ENCODE peak calls at places on chromosomes 5 and 9, in six cellular contexts. One of them, this sample, is unnamed.

GRCh38 chr5:77426670-77427069 is 65.4 kb downstream of the WDR41 start:
- DNase-seq in H9: no peak
- DNase-seq in HCT116: no peak
- DNase-seq in fibroblast of lung: peak; percentile 35
- DNase-seq in OCI-LY7: no peak
- DNase-seq in GM23248: peak; percentile 87
- DNase-seq in this sample: peak; percentile 36

GRCh38 chr5:140216468-140217074 is 41.6 kb downstream of the CYSTM1 start:
- DNase-seq in OCI-LY7: no peak
- DNase-seq in H9: no peak
- DNase-seq in HCT116: no peak
- DNase-seq in fibroblast of lung: no peak
- DNase-seq in GM23248: no peak
- DNase-seq in this sample: no peak

GRCh38 chr9:69535911-69536310 is 136.3 kb downstream of the APBA1 start:
- DNase-seq in HCT116: no peak
- DNase-seq in H9: no peak
- DNase-seq in fibroblast of lung: peak; percentile 9
- DNase-seq in GM23248: peak; percentile 77
- DNase-seq in OCI-LY7: no peak
- DNase-seq in this sample: no peak

GRCh38 chr9:115107701-115108100 is 10.3 kb downstream of the TNC start:
- DNase-seq in GM23248: peak; percentile 39
- DNase-seq in OCI-LY7: no peak
- DNase-seq in H9: no peak
- DNase-seq in fibroblast of lung: no peak
- DNase-seq in HCT116: no peak
- DNase-seq in this sample: no peak

GRCh38 chr5:12162863-12163262 is 258.6 kb upstream of the CTNND2 start:
- DNase-seq in fibroblast of lung: no peak
- DNase-seq in H9: no peak
- DNase-seq in GM23248: no peak
- DNase-seq in HCT116: no peak
- DNase-seq in OCI-LY7: no peak
- DNase-seq in this sample: no peak

GRCh38 chr9:75803130-75803529 is 87.3 kb upstream of the PCSK5 start:
- DNase-seq in GM23248: peak; percentile 56
- DNase-seq in HCT116: no peak
- DNase-seq in H9: no peak
- DNase-seq in fibroblast of lung: peak; percentile 44
- DNase-seq in OCI-LY7: no peak
- DNase-seq in this sample: no peak

GRCh38 chr9:38160613-38161215 is 91.7 kb upstream of the SHB start:
- DNase-seq in fibroblast of lung: peak; percentile 61
- DNase-seq in OCI-LY7: peak; percentile 71
- DNase-seq in GM23248: peak; percentile 72
- DNase-seq in H9: peak; percentile 78
- DNase-seq in HCT116: peak; percentile 69
- DNase-seq in this sample: no peak

GRCh38 chr5:6599739-6600138 is 33.1 kb downstream of the NSUN2 start:
- DNase-seq in OCI-LY7: no peak
- DNase-seq in H9: no peak
- DNase-seq in fibroblast of lung: no peak
- DNase-seq in GM23248: no peak
- DNase-seq in HCT116: no peak
- DNase-seq in this sample: no peak

GRCh38 chr5:58545912-58546311 is 37.0 kb upstream of the RAB3C start:
- DNase-seq in GM23248: no peak
- DNase-seq in H9: no peak
- DNase-seq in fibroblast of lung: no peak
- DNase-seq in OCI-LY7: peak; percentile 4
- DNase-seq in HCT116: no peak
- DNase-seq in this sample: no peak

GRCh38 chr5:54902817-54903473 is 82.4 kb downstream of the ESM1 start:
- DNase-seq in GM23248: peak; percentile 60
- DNase-seq in HCT116: no peak
- DNase-seq in OCI-LY7: peak; percentile 31
- DNase-seq in H9: no peak
- DNase-seq in fibroblast of lung: peak; percentile 78
- DNase-seq in this sample: no peak

GRCh38 chr5:67770431-67771025 is 445.0 kb upstream of the PIK3R1 start:
- DNase-seq in OCI-LY7: no peak
- DNase-seq in HCT116: no peak
- DNase-seq in GM23248: peak; percentile 10
- DNase-seq in H9: no peak
- DNase-seq in fibroblast of lung: no peak
- DNase-seq in this sample: peak; percentile 60

GRCh38 chr5:97266576-97266975 is 83.5 kb upstream of the RIOK2 start:
- DNase-seq in HCT116: no peak
- DNase-seq in OCI-LY7: no peak
- DNase-seq in GM23248: peak; percentile 56
- DNase-seq in fibroblast of lung: peak; percentile 62
- DNase-seq in H9: no peak
- DNase-seq in this sample: no peak

GRCh38 chr9:24899463-24899862 is 353.8 kb upstream of the IZUMO3 start:
- DNase-seq in OCI-LY7: no peak
- DNase-seq in GM23248: no peak
- DNase-seq in H9: no peak
- DNase-seq in fibroblast of lung: no peak
- DNase-seq in HCT116: no peak
- DNase-seq in this sample: no peak

GRCh38 chr9:68595868-68596267 is 55.2 kb upstream of the TMEM252 start:
- DNase-seq in HCT116: no peak
- DNase-seq in H9: no peak
- DNase-seq in fibroblast of lung: no peak
- DNase-seq in OCI-LY7: no peak
- DNase-seq in GM23248: no peak
- DNase-seq in this sample: no peak

GRCh38 chr5:80697100-80697499 is 42.3 kb upstream of the DHFR start:
- DNase-seq in H9: no peak
- DNase-seq in GM23248: no peak
- DNase-seq in HCT116: no peak
- DNase-seq in OCI-LY7: no peak
- DNase-seq in fibroblast of lung: no peak
- DNase-seq in this sample: no peak

GRCh38 chr5:93621340-93621872 is 38.4 kb downstream of the NR2F1 start:
- DNase-seq in HCT116: no peak
- DNase-seq in H9: peak; percentile 72
- DNase-seq in OCI-LY7: no peak
- DNase-seq in fibroblast of lung: peak; percentile 72
- DNase-seq in GM23248: no peak
- DNase-seq in this sample: peak; percentile 73

GRCh38 chr5:172336666-172337310 is 53.2 kb upstream of the UBTD2 start:
- DNase-seq in H9: no peak
- DNase-seq in fibroblast of lung: no peak
- DNase-seq in GM23248: no peak
- DNase-seq in OCI-LY7: no peak
- DNase-seq in HCT116: no peak
- DNase-seq in this sample: no peak

GRCh38 chr5:172334641-172335040 is 51.1 kb upstream of the UBTD2 start:
- DNase-seq in GM23248: no peak
- DNase-seq in HCT116: no peak
- DNase-seq in H9: no peak
- DNase-seq in OCI-LY7: no peak
- DNase-seq in fibroblast of lung: no peak
- DNase-seq in this sample: no peak

GRCh38 chr5:172336264-172336663 is 52.7 kb upstream of the UBTD2 start:
- DNase-seq in H9: no peak
- DNase-seq in fibroblast of lung: no peak
- DNase-seq in OCI-LY7: no peak
- DNase-seq in HCT116: no peak
- DNase-seq in GM23248: no peak
- DNase-seq in this sample: no peak

GRCh38 chr5:172335721-172336120 is 52.2 kb upstream of the UBTD2 start:
- DNase-seq in H9: no peak
- DNase-seq in OCI-LY7: no peak
- DNase-seq in fibroblast of lung: no peak
- DNase-seq in GM23248: no peak
- DNase-seq in HCT116: no peak
- DNase-seq in this sample: no peak

DNA sequence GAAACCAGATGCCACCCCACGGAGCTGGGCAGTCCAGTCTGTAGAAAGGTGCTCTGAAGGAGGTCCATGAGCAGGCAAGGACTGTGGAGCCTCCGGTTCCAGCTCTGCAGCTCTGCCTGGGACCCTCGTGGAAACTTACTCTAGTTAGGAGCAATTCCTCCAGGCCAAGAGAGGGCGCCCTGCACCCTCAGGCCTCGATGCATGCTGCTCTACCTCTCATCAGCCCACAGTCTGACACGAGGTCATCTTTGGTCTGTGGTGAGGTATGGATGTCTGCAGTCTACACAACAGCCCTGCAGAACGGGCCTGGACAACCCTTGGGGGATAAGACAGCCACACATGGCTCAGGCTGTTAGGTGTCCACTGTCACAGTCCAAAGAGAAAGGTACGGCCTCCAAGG is 50.6 kb upstream of the UBTD2 start:
- DNase-seq in fibroblast of lung: no peak
- DNase-seq in HCT116: no peak
- DNase-seq in GM23248: no peak
- DNase-seq in H9: peak; percentile 51
- DNase-seq in OCI-LY7: peak; percentile 7
- DNase-seq in this sample: no peak
- H3K4me2 ChIP-seq in fibroblast of lung: no peak overlapping the region
- H3K4me2 ChIP-seq in HCT116: no peak overlapping the region
- H3K4me2 ChIP-seq in GM23248: no peak overlapping the region
- H3K4me2 ChIP-seq in H9: no peak overlapping the region
- H3K4me2 ChIP-seq in OCI-LY7: no peak overlapping the region
- H3K4me2 ChIP-seq in this sample: no peak overlapping the region

GRCh38 chr9:106023455-106023854 is 329.1 kb downstream of the TMEM38B start:
- DNase-seq in OCI-LY7: no peak
- DNase-seq in HCT116: no peak
- DNase-seq in H9: no peak
- DNase-seq in fibroblast of lung: no peak
- DNase-seq in GM23248: no peak
- DNase-seq in this sample: no peak

GRCh38 chr9:106019702-106020101 is 325.4 kb downstream of the TMEM38B start:
- DNase-seq in H9: peak; percentile 54
- DNase-seq in HCT116: no peak
- DNase-seq in fibroblast of lung: no peak
- DNase-seq in OCI-LY7: no peak
- DNase-seq in GM23248: no peak
- DNase-seq in this sample: no peak

GRCh38 chr9:106017198-106017740 is 322.9 kb downstream of the TMEM38B start:
- DNase-seq in OCI-LY7: no peak
- DNase-seq in HCT116: no peak
- DNase-seq in H9: no peak
- DNase-seq in GM23248: no peak
- DNase-seq in fibroblast of lung: no peak
- DNase-seq in this sample: no peak

DNA sequence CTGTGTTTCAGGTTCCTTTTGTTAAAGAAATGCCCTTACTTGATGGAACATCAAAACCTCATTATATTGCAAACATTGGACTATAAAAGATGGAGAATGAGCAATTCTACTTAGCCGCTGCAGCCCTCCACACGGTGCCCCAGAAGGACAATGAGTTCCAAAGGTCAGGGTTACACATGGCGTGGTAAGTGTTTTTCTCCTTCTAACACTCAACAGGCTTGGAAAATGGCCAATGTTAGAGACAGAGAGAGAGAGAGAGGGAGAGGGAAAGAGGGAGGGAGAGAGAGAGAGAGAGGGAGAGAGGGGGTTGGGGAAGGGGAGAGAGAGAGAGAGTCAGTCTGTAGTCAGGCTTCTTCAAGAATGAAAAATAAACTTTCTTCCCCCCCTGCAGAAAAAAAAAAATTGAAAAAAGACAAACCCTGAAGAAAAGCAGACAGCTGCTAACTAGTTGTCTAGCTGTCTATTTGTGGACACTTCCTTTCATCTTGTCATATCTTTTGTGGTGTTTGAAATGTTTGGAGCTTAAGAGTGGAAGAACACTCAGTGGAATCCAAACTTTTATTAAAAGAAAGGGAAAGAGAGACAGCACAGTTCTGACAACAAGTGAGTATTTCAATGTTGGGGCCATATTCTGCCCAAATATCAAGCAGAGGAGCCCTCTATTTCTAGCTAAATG is 324.8 kb downstream of the TMEM38B start:
- DNase-seq in GM23248: no peak
- DNase-seq in OCI-LY7: no peak
- DNase-seq in HCT116: no peak
- DNase-seq in fibroblast of lung: no peak
- DNase-seq in H9: peak; percentile 27
- DNase-seq in this sample: no peak
- H3K4me2 ChIP-seq in GM23248: no peak overlapping the region
- H3K4me2 ChIP-seq in OCI-LY7: no peak overlapping the region
- H3K4me2 ChIP-seq in HCT116: no peak overlapping the region
- H3K4me2 ChIP-seq in fibroblast of lung: no peak overlapping the region
- H3K4me2 ChIP-seq in H9: peak overlapping the region; percentile 16
- H3K4me2 ChIP-seq in this sample: no peak overlapping the region

DNA sequence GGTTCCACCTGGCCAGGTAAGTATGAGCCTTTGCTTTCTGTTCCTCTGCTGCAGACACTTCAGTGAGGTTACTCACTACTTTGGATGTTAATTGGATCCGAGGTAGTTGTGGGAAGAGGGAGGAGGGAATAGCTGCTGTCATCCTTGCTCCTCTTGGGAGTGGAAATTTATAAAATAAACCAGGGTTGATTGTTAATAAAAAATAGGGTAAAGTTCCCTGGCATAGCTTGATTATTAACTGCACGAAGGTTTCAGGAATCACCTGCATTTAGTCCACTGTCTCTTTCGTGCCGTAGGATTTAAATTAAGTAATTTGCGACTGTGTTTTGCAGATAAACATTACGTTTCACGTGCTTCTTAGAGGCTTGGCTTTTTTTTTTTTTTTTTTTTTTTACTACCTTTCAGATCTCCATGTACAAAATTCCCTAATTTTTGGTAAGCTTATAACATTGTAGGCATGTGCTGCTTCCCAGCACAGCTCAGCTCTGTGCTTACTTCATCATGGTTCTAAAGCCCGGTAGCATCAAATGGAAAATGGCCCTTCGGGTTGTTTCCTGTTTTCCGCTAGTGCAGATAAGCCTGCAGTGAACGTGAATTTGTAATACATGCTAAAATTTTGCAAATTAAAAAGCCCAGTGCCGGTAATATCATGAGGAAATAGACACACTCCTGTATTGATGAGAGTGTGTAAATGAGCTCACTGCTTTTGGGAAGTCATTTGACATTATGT is 26.9 kb upstream of the LTC4S start:
- DNase-seq in HCT116: no peak
- DNase-seq in H9: no peak
- DNase-seq in OCI-LY7: no peak
- DNase-seq in GM23248: peak; percentile 19
- DNase-seq in fibroblast of lung: no peak
- DNase-seq in this sample: no peak
- H3K4me2 ChIP-seq in HCT116: no peak overlapping the region
- H3K4me2 ChIP-seq in H9: no peak overlapping the region
- H3K4me2 ChIP-seq in OCI-LY7: no peak overlapping the region
- H3K4me2 ChIP-seq in GM23248: peak overlapping the region; percentile 24
- H3K4me2 ChIP-seq in fibroblast of lung: no peak overlapping the region
- H3K4me2 ChIP-seq in this sample: no peak overlapping the region

DNA sequence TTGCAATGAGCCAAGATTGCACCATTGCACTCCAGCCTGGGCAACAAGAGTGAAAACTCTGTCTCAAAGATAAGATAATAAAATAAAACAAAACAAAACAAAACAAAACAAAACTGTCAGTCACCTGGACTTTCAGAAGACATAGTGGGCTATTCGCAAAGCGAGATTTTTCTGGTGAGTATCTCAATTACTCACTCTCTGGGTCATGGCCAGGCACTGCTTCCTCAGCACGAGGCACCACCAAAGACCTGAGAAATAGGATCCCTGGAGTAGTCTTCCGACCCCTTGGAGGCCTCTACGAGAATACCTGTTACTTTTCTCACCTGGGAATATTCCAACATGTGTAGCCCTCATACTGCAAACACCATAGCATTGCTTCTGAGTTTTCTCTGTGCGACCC is 201.7 kb upstream of the ZNF618 start:
- DNase-seq in HCT116: no peak
- DNase-seq in GM23248: peak; percentile 87
- DNase-seq in H9: no peak
- DNase-seq in fibroblast of lung: peak; percentile 51
- DNase-seq in OCI-LY7: no peak
- DNase-seq in this sample: no peak
- H3K4me2 ChIP-seq in HCT116: no peak overlapping the region
- H3K4me2 ChIP-seq in GM23248: peak overlapping the region; percentile 71
- H3K4me2 ChIP-seq in H9: no peak overlapping the region
- H3K4me2 ChIP-seq in fibroblast of lung: no peak overlapping the region
- H3K4me2 ChIP-seq in OCI-LY7: no peak overlapping the region
- H3K4me2 ChIP-seq in this sample: no peak overlapping the region